ENCODE peak calls at places on chromosomes 6 and 20, in four cellular contexts. C, J, O and H are unnamed samples.

GRCh38 chr6:138063726-138064125 is 43.5 kb downstream of the PERP start:
- DNase-seq in C (no peak), J (no peak), O (no peak), H (no peak)

GRCh38 chr20:57205625-57206219 is 60.7 kb downstream of the BMP7 start:
- DNase-seq in C (peak; percentile 67), J (no peak), O (no peak), H (no peak)

GRCh38 chr20:20489054-20489453 is 121.2 kb downstream of the INSM1 start:
- DNase-seq in C (no peak), J (no peak), O (no peak), H (no peak)

GRCh38 chr6:91590191-91590590 is 1003.3 kb upstream of the MAP3K7 start:
- DNase-seq in C (no peak), J (no peak), O (no peak), H (no peak)

GRCh38 chr6:82057846-82058554 is 189.5 kb downstream of the IBTK start:
- DNase-seq in C (peak; percentile 38), J (no peak), O (peak; percentile 18), H (no peak)

GRCh38 chr6:105608711-105609374 is 206.0 kb upstream of the PREP start:
- DNase-seq in C (peak; percentile 98), J (no peak), O (peak; percentile 93), H (no peak)

GRCh38 chr6:148455674-148456559 is 113.3 kb downstream of the SASH1 start:
- DNase-seq in C (no peak), J (peak; percentile 53), O (no peak), H (no peak)

GRCh38 chr20:61849376-61849775 is 216.3 kb downstream of the TAF4 start:
- DNase-seq in C (no peak), J (no peak), O (no peak), H (no peak)

GRCh38 chr6:85008311-85009015 is 244.1 kb upstream of the TBX18 start:
- DNase-seq in C (no peak), J (no peak), O (no peak), H (no peak)

GRCh38 chr20:21101453-21102251 is 4.5 kb downstream of the LINC00237 start:
- DNase-seq in C (no peak), J (peak; percentile 50), O (no peak), H (peak; percentile 44)

GRCh38 chr6:170163405-170164170 is 127.3 kb downstream of the DLL1 start:
- DNase-seq in C (no peak), J (no peak), O (no peak), H (no peak)
- TF ChIP-seq CTCF in C (no peak), J (no peak), O (no peak), H (no peak)

GRCh38 chr6:45654673-45655072 is 276.9 kb upstream of the SUPT3H start:
- DNase-seq in C (no peak), J (no peak), O (no peak), H (no peak)
- TF ChIP-seq CTCF in C (no peak), J (no peak), O (no peak), H (no peak)

DNA sequence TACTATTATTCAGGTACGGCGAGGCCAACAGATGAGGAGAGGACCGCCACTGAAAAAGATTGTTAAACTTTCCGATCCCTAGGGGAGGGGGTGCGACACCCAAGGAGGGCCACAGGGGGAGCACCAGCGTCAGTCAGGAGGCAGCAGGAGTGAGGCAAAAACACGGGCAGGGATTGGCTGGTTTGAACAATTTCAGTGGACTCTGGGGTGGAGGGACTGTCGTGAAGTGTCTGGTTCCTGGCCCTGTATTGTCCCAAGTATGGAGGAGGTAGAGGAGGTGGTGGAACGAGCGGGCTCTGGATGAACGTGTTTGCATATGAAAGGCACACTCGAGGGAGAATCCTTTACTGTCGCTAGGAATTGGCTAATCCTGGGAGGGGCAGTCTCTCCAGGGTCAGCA is 32.5 kb upstream of the MCUR1 start:
- DNase-seq in C (no peak), J (peak; percentile 41), O (no peak), H (no peak)
- TF ChIP-seq CTCF in C (no peak), J (no peak), O (peak; percentile 25), H (peak; percentile 40)

GRCh38 chr6:111986651-111987050 is 67.3 kb upstream of the CCN6 start:
- DNase-seq in C (no peak), J (no peak), O (no peak), H (no peak)
- TF ChIP-seq CTCF in C (no peak), J (no peak), O (no peak), H (no peak)

DNA sequence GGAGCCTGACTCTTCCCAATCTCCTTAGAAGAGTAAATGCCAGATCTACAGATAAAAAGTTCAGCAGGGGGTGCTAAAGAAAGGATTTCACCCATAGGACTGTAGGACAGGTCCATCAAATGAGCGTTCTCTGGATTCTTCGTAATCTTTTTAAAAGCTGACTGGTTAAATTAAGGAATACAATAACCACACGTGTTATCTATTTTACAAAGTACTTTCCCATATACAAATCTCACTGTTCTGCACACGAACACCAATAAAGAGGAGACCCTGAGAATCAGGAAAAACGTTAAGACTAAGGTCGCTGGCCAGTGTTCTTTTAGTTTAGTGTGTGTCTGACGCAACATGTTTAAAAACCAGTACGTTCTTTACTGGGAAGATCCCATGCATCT is 542 bp downstream of the TUBE1 start:
- DNase-seq in C (peak; percentile 26), J (no peak), O (no peak), H (no peak)
- TF ChIP-seq CTCF in C (peak; percentile 44), J (peak; percentile 50), O (peak; percentile 46), H (no peak)

GRCh38 chr6:20946890-20947289 is 412.6 kb downstream of the CDKAL1 start:
- DNase-seq in C (no peak), J (no peak), O (no peak), H (no peak)

GRCh38 chr6:20943922-20944321 is 409.7 kb downstream of the CDKAL1 start:
- DNase-seq in C (no peak), J (no peak), O (no peak), H (no peak)

GRCh38 chr6:20948531-20948930 is 414.3 kb downstream of the CDKAL1 start:
- DNase-seq in C (no peak), J (no peak), O (no peak), H (no peak)

GRCh38 chr6:20947977-20948376 is 413.7 kb downstream of the CDKAL1 start:
- DNase-seq in C (no peak), J (no peak), O (no peak), H (no peak)

DNA sequence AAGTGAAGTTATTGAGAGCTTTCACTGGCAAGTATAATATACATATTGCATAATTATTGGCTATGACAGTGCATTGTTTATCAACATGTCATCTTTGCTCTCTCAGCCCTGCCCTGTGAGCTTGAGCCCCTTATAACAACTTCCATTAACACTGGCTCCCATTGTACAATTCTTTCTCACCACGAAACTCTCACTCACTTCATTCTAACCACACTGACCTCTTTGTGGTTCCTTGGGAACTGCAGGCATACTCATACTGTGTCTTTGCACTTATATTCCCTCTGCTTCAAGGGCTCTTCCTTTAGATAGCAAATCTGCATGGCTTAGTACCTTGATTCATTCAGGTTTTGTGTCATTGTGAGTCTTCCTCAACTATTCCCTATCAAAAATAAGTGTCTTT is 411.8 kb downstream of the CDKAL1 start:
- DNase-seq in C (no peak), J (no peak), O (no peak), H (no peak)
- TF ChIP-seq CTCF in C (no peak), J (no peak), O (peak; percentile 27), H (no peak)

GRCh38 chr20:22106308-22106938 is 401.0 kb downstream of the PAX1 start:
- DNase-seq in C (no peak), J (no peak), O (no peak), H (peak; percentile 18)
- TF ChIP-seq CTCF in C (no peak), J (peak; percentile 74), O (no peak), H (peak; percentile 76)

DNA sequence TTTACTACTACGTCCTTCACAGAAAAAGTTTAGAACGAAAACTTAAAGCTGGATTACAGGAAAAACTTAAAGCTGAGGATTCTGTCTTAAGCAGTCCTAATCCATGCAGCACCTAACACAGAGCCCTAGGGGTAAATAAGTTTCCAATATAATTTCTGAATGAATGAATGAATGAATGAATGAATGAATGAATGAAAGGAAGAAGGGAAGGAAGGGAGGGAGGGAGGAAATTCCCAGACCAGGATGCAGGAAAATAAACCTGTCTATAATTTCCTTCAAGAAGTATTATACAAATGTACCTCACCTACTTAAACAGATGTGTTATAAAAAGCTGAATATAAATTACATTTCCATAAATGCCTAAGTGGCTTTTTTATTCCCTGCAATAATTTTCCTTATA is 83.4 kb downstream of the RNGTT start:
- DNase-seq in C (no peak), J (no peak), O (no peak), H (no peak)
- TF ChIP-seq CTCF in C (no peak), J (no peak), O (no peak), H (no peak)